ENCODE peak calls at places on chromosomes 3 and 15, in five cellular contexts. W, J, M, N and O are unnamed samples.

GRCh38 chr15:75107905-75108838 is 84.8 kb downstream of the PPCDC start:
- DNase-seq in W (no peak), J (no peak), M (no peak), N (no peak), O (no peak)

GRCh38 chr15:78263351-78263781 is 996 bp upstream of the DNAJA4 start:
- DNase-seq in W (no peak), J (no peak), M (no peak), N (no peak), O (no peak)

GRCh38 chr3:47854720-47855455 is 52.0 kb downstream of the DHX30 start:
- DNase-seq in W (no peak), J (no peak), M (no peak), N (no peak), O (no peak)

GRCh38 chr3:196232154-196232881 is 16.0 kb downstream of the SLC51A start:
- DNase-seq in W (no peak), J (no peak), M (no peak), N (no peak), O (no peak)

GRCh38 chr3:12479919-12480425 is 4.3 kb upstream of the TSEN2 start:
- DNase-seq in W (no peak), J (no peak), M (peak; percentile 43), N (peak; percentile 21), O (no peak)

GRCh38 chr3:33063651-33064051 is 33.3 kb downstream of the GLB1 start:
- DNase-seq in W (no peak), J (no peak), M (no peak), N (no peak), O (no peak)

GRCh38 chr15:98776607-98777281 is 128.4 kb downstream of the IGF1R start:
- DNase-seq in W (no peak), J (peak; percentile 34), M (peak; percentile 82), N (peak; percentile 76), O (no peak)

GRCh38 chr3:142318331-142318730 is 92.9 kb upstream of the GK5 start:
- DNase-seq in W (no peak), J (no peak), M (no peak), N (no peak), O (no peak)

GRCh38 chr3:43296565-43296964 is 10.2 kb downstream of the SNRK start:
- DNase-seq in W (no peak), J (no peak), M (no peak), N (no peak), O (no peak)

GRCh38 chr3:106611841-106612240 is 743.0 kb upstream of the CBLB start:
- DNase-seq in W (no peak), J (no peak), M (no peak), N (no peak), O (no peak)

GRCh38 chr3:146375214-146375613 is 94.1 kb downstream of the PLSCR2 start:
- DNase-seq in W (no peak), J (no peak), M (peak; percentile 16), N (no peak), O (no peak)

GRCh38 chr15:98537516-98538060 is 110.8 kb upstream of the IGF1R start:
- DNase-seq in W (no peak), J (no peak), M (no peak), N (no peak), O (no peak)

GRCh38 chr15:51403072-51403878 is 61.8 kb downstream of the GLDN start:
- DNase-seq in W (no peak), J (no peak), M (no peak), N (no peak), O (no peak)

GRCh38 chr15:97840501-97840900 is 120.0 kb upstream of the ARRDC4 start:
- DNase-seq in W (no peak), J (no peak), M (no peak), N (no peak), O (no peak)

GRCh38 chr15:42215854-42216829 is 8.0 kb upstream of the VPS39 start:
- DNase-seq in W (no peak), J (no peak), M (no peak), N (no peak), O (no peak)

GRCh38 chr15:64275934-64276333 is 80.0 kb downstream of the CSNK1G1 start:
- DNase-seq in W (no peak), J (no peak), M (no peak), N (no peak), O (no peak)

GRCh38 chr3:187798126-187798525 is 52.9 kb upstream of the BCL6 start:
- DNase-seq in W (no peak), J (no peak), M (no peak), N (no peak), O (no peak)

GRCh38 chr3:21405671-21406667 is 345.0 kb downstream of the ZNF385D start:
- DNase-seq in W (no peak), J (no peak), M (no peak), N (no peak), O (no peak)
- TF ChIP-seq POLR2A in W (no peak), J (no peak), M (no peak), N (no peak), O (no peak)

GRCh38 chr3:37171144-37171543 is 3.2 kb downstream of the LRRFIP2 start:
- DNase-seq in W (no peak), J (no peak), M (no peak), N (no peak), O (no peak)

GRCh38 chr3:37170097-37170496 is 4.3 kb downstream of the LRRFIP2 start:
- DNase-seq in W (no peak), J (no peak), M (no peak), N (no peak), O (no peak)

GRCh38 chr3:37174532-37175126 is at the start of gene LRRFIP2:
- DNase-seq in W (no peak), J (no peak), M (no peak), N (no peak), O (no peak)

GRCh38 chr3:37170513-37170912 is 3.9 kb downstream of the LRRFIP2 start:
- DNase-seq in W (no peak), J (no peak), M (no peak), N (no peak), O (no peak)

DNA sequence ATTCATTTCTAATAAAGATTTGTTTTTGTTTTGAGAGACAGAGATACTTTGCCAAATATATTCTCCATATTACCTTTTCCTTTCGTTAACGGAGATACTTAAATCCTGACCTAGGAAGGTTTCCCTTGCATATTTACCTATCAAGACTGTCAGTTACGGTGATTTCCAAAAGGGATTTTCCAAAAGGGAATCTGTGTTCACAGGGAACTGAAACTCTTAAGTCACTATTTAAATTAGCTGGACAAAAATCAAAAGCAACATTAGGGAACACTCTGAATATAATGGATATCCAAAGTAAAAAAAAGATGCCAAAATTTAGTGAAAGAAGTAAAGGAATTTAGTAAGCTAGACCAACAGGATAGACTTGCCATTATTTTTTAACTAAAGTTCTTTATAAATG is 576 bp downstream of the LRRFIP2 start:
- DNase-seq in W (no peak), J (no peak), M (no peak), N (no peak), O (no peak)
- H3K4me1 ChIP-seq in W (peaks cover 4% of the 10 kb centered on the region), J (peaks cover 79% of the 10 kb centered on the region), M (peaks cover 4% of the 10 kb centered on the region), N (peaks cover 32% of the 10 kb centered on the region), O (no peaks in the 10 kb centered on the region)

DNA sequence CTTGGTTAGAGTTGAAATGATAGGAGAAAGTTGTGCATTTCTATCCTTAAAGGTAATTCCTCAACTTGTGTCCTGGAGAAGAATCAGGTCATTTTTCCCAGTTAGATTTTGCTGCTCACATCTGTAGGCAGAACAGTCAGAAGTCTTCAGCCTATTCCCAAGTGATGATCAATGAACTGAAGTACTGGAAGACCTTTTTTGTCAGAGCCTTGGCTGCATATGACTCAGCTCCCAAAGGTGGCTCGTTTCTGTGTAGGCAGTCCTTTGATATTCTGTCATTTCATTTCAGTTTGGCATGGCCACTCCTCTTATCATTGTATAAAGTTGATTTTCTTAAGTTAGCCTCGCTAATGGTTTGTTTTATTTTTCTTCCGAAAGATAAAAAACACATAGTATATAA is 90.7 kb downstream of the KLHL25 start:
- DNase-seq in W (no peak), J (no peak), M (no peak), N (peak; percentile 27), O (no peak)
- TF ChIP-seq POLR2A in W (no peak), J (no peak), M (no peak), N (no peak), O (no peak)

GRCh38 chr15:90684281-90684680 is 32.9 kb upstream of the BLM start:
- DNase-seq in W (no peak), J (no peak), M (no peak), N (no peak), O (no peak)
- H3K4me1 ChIP-seq in W (peaks cover 2% of the 10 kb centered on the region), J (peaks cover 22% of the 10 kb centered on the region), M (peaks cover 2% of the 10 kb centered on the region), N (no peaks in the 10 kb centered on the region), O (peaks cover 14% of the 10 kb centered on the region)

GRCh38 chr15:68258684-68259083 is 18.9 kb upstream of the FEM1B start:
- DNase-seq in W (no peak), J (peak; percentile 49), M (no peak), N (no peak), O (no peak)

GRCh38 chr15:68261241-68261640 is 16.3 kb upstream of the FEM1B start:
- DNase-seq in W (no peak), J (no peak), M (no peak), N (no peak), O (no peak)

GRCh38 chr15:68259883-68260282 is 17.7 kb upstream of the FEM1B start:
- DNase-seq in W (no peak), J (no peak), M (no peak), N (no peak), O (no peak)

GRCh38 chr15:68252925-68253534 is 23.5 kb upstream of the CLN6 start:
- DNase-seq in W (no peak), J (peak; percentile 81), M (no peak), N (peak; percentile 62), O (no peak)

DNA sequence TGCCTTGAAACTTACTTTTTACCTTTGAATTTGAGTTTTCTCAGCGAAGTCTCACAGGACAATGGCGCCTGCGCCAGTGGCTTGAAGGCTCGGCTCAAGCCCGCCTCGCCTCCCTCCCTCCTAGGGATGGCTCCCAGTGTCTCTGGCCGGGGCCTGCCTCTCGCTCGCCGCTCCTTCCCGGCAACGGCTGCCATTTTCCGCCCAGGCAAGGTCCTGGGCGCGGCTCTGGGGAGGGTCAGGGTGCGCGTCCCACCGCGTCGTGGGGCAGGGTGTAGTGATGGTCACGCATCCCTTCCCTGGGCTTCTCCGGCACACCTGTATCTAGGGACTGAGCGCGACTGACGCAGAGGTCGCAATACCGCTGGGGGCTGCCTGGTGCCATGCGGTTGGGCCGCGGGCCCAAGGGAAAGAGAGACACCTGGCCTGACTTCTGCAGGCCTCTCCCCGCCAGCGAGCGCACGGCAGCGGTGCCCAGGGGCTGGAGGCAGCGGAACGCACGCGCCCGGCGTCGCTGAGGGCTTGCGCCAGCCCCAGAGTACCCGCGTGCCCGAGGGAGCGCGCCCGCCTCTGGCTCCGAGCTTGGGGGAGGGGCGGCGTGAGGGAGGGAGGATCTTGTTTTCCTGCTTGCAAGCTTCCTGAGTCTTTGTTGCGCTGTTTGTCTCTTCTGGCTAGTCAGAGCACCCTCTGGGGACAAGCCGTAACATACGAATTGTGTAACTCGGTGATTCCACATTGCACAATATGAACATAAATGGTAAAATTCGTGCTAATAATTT is 20.7 kb upstream of the FEM1B start:
- DNase-seq in W (peak; percentile 88), J (peak; percentile 96), M (peak; percentile 90), N (peak; percentile 88), O (no peak)
- TF ChIP-seq POLR2A in W (peak; percentile 75), J (peak; percentile 93), M (peak; percentile 93), N (peak; percentile 76), O (no peak)